ENCODE peak calls at places on chromosomes 6 and 20, in five cellular contexts. O is midbrain; H is stimulated activated CD8-positive, alpha-beta memory T cell treated with anti-CD3 and anti-CD28 coated beads, Interleukin-2, amount 100 ng/mL, for 48 hours; R is stomach; Z is NCI-H1436. X is an unnamed sample.

GRCh38 chr6:122869437-122870024 is 80.5 kb downstream of the SMPDL3A start:
- DNase-seq in O (peak; percentile 7), H (no peak), R (peak; percentile 39), Z (peak; percentile 66), X (peak; percentile 25)

GRCh38 chr20:38979842-38980241 is 17.7 kb downstream of the DHX35 start:
- DNase-seq in O (no peak), H (no peak), R (no peak), Z (no peak), X (no peak)

GRCh38 chr6:30154709-30155521 is 6.1 kb downstream of the TRIM10 start:
- DNase-seq in O (no peak), H (no peak), R (no peak), Z (no peak), X (peak; percentile 63)

GRCh38 chr6:137768935-137769334 is 98.1 kb upstream of the TNFAIP3 start:
- DNase-seq in O (no peak), H (no peak), R (no peak), Z (no peak), X (no peak)

GRCh38 chr20:13649548-13649947 is 10.8 kb upstream of the TASP1 start:
- DNase-seq in O (no peak), H (no peak), R (no peak), Z (no peak), X (peak; percentile 17)

GRCh38 chr20:35731469-35731788 is 10.6 kb downstream of the RBM39 start:
- DNase-seq in O (no peak), H (no peak), R (no peak), Z (no peak), X (no peak)

GRCh38 chr6:133542056-133542821 is 301.1 kb downstream of the EYA4 start:
- DNase-seq in O (no peak), H (no peak), R (no peak), Z (no peak), X (no peak)

GRCh38 chr20:20710847-20711315 is 1.6 kb downstream of the RALGAPA2 start:
- DNase-seq in O (no peak), H (no peak), R (peak; percentile 77), Z (no peak), X (peak; percentile 54)

GRCh38 chr6:139590206-139590605 is 215.8 kb upstream of the CITED2 start:
- DNase-seq in O (no peak), H (no peak), R (peak; percentile 53), Z (no peak), X (peak; percentile 21)

GRCh38 chr6:28567506-28567905 is 41.8 kb downstream of the GPX5 start:
- DNase-seq in O (no peak), H (no peak), R (no peak), Z (no peak), X (no peak)

GRCh38 chr20:38315290-38315966 is 11.5 kb downstream of the BPI start:
- DNase-seq in O (peak; percentile 51), H (no peak), R (no peak), Z (no peak), X (no peak)

GRCh38 chr6:7727951-7728854 is 2.3 kb downstream of the BMP6 start:
- DNase-seq in O (peak; percentile 11), H (no peak), R (no peak), Z (no peak), X (peak; percentile 38)

GRCh38 chr20:1947535-1947846 is 46.4 kb downstream of the PDYN start:
- DNase-seq in O (no peak), H (no peak), R (no peak), Z (no peak), X (no peak)

GRCh38 chr6:79422666-79423065 is 114.6 kb downstream of the LCA5 start:
- DNase-seq in O (no peak), H (no peak), R (no peak), Z (no peak), X (no peak)

GRCh38 chr20:49185071-49185757 is 2.9 kb downstream of the STAU1 start:
- DNase-seq in O (no peak), H (no peak), R (no peak), Z (no peak), X (no peak)

GRCh38 chr6:168194732-168195565 is 115.9 kb upstream of the FRMD1 start:
- DNase-seq in O (no peak), H (no peak), R (peak; percentile 22), Z (no peak), X (no peak)

GRCh38 chr20:19932170-19932667 is 84.9 kb upstream of the NAA20 start:
- DNase-seq in O (no peak), H (no peak), R (no peak), Z (no peak), X (no peak)

GRCh38 chr20:37385659-37386504 is 39.9 kb downstream of the SRC start:
- DNase-seq in O (no peak), H (no peak), R (no peak), Z (no peak), X (no peak)

GRCh38 chr6:70668499-70668812 is 773 bp downstream of the SMAP1 start:
- DNase-seq in O (peak; percentile 52), H (no peak), R (no peak), Z (peak; percentile 46), X (no peak)

GRCh38 chr6:127897437-127897836 is 3.4 kb downstream of the THEMIS start:
- DNase-seq in O (no peak), H (no peak), R (no peak), Z (no peak), X (no peak)

GRCh38 chr6:32668226-32668747 is 1.8 kb upstream of the HLA-DQB1 start:
- DNase-seq in O (peak; percentile 47), H (no peak), R (peak; percentile 50), Z (no peak), X (peak; percentile 26)

GRCh38 chr6:145096846-145097245 is 638.5 kb downstream of the EPM2A start:
- DNase-seq in O (no peak), H (no peak), R (no peak), Z (peak; percentile 25), X (no peak)

GRCh38 chr20:4835244-4836177 is 113.8 kb downstream of the PRND start:
- DNase-seq in O (peak; percentile 47), H (no peak), R (no peak), Z (no peak), X (peak; percentile 17)

GRCh38 chr6:75202676-75203131 is 3.1 kb downstream of the COL12A1 start:
- DNase-seq in O (no peak), H (no peak), R (no peak), Z (no peak), X (no peak)

GRCh38 chr20:437787-438486 is 24.4 kb downstream of the TBC1D20 start:
- DNase-seq in O (no peak), H (no peak), R (no peak), Z (no peak), X (no peak)

GRCh38 chr6:32086661-32087573 is 22.2 kb downstream of the TNXB start:
- DNase-seq in O (no peak), H (peak; percentile 40), R (peak; percentile 32), Z (no peak), X (no peak)

GRCh38 chr20:12594410-12595130 is 414.2 kb upstream of the SPTLC3 start:
- DNase-seq in O (no peak), H (no peak), R (no peak), Z (no peak), X (no peak)

GRCh38 chr6:18997375-18997826 is 610.3 kb downstream of the RNF144B start:
- DNase-seq in O (no peak), H (no peak), R (no peak), Z (no peak), X (no peak)

GRCh38 chr6:35449287-35449881 is 2.8 kb upstream of the FANCE start:
- DNase-seq in O (peak; percentile 85), H (no peak), R (peak; percentile 33), Z (peak; percentile 65), X (no peak)

GRCh38 chr6:43940393-43941087 is 170.5 kb downstream of the VEGFA start:
- DNase-seq in O (no peak), H (no peak), R (no peak), Z (no peak), X (no peak)

GRCh38 chr6:155061381-155061780 is 66.3 kb downstream of the TIAM2 start:
- DNase-seq in O (no peak), H (no peak), R (no peak), Z (no peak), X (no peak)

X was measured in transverse colon.